ENCODE peak calls at places on chromosomes 2 and 18, in five cellular contexts. One of them, this sample, is unnamed.

GRCh38 chr18:54357082-54357659 is 487 bp downstream of the STARD6 start:
- DNase-seq in HCT116: no peak
- DNase-seq in heart left ventricle: no peak
- DNase-seq in adrenal gland: no peak
- DNase-seq in right lobe of liver: no peak
- DNase-seq in this sample: no peak

GRCh38 chr2:103183061-103183460 is 421.2 kb downstream of the TMEM182 start:
- DNase-seq in HCT116: no peak
- DNase-seq in heart left ventricle: no peak
- DNase-seq in adrenal gland: no peak
- DNase-seq in right lobe of liver: no peak
- DNase-seq in this sample: no peak

GRCh38 chr2:150587547-150588209 is 100.2 kb upstream of the RND3 start:
- DNase-seq in HCT116: no peak
- DNase-seq in heart left ventricle: no peak
- DNase-seq in adrenal gland: no peak
- DNase-seq in right lobe of liver: no peak
- DNase-seq in this sample: no peak

GRCh38 chr2:2850218-2850850 is 519.3 kb upstream of the MYT1L start:
- DNase-seq in HCT116: no peak
- DNase-seq in heart left ventricle: no peak
- DNase-seq in adrenal gland: no peak
- DNase-seq in right lobe of liver: no peak
- DNase-seq in this sample: no peak

GRCh38 chr2:128384956-128385355 is 66.3 kb upstream of the HS6ST1 start:
- DNase-seq in HCT116: no peak
- DNase-seq in heart left ventricle: no peak
- DNase-seq in adrenal gland: no peak
- DNase-seq in right lobe of liver: peak; percentile 8
- DNase-seq in this sample: no peak

GRCh38 chr18:39057423-39058057 is 1491.9 kb upstream of the CELF4 start:
- DNase-seq in HCT116: peak; percentile 3
- DNase-seq in heart left ventricle: no peak
- DNase-seq in adrenal gland: no peak
- DNase-seq in right lobe of liver: no peak
- DNase-seq in this sample: no peak

GRCh38 chr2:73920577-73921545 is 5.8 kb upstream of the DGUOK start:
- DNase-seq in HCT116: peak; percentile 32
- DNase-seq in heart left ventricle: no peak
- DNase-seq in adrenal gland: no peak
- DNase-seq in right lobe of liver: peak; percentile 43
- DNase-seq in this sample: peak; percentile 24

GRCh38 chr2:44836174-44836573 is 105.3 kb upstream of the SIX3 start:
- DNase-seq in HCT116: no peak
- DNase-seq in heart left ventricle: no peak
- DNase-seq in adrenal gland: no peak
- DNase-seq in right lobe of liver: no peak
- DNase-seq in this sample: no peak

GRCh38 chr18:12255626-12256026 is 1.5 kb downstream of the CIDEA start:
- DNase-seq in HCT116: peak; percentile 50
- DNase-seq in heart left ventricle: no peak
- DNase-seq in adrenal gland: no peak
- DNase-seq in right lobe of liver: no peak
- DNase-seq in this sample: no peak

GRCh38 chr18:74251297-74252031 is 40.3 kb downstream of the CYB5A start:
- DNase-seq in HCT116: no peak
- DNase-seq in heart left ventricle: no peak
- DNase-seq in adrenal gland: peak; percentile 70
- DNase-seq in right lobe of liver: no peak
- DNase-seq in this sample: no peak

GRCh38 chr2:159111346-159111922 is 143.0 kb downstream of the TANC1 start:
- DNase-seq in HCT116: no peak
- DNase-seq in heart left ventricle: peak; percentile 61
- DNase-seq in adrenal gland: peak; percentile 62
- DNase-seq in right lobe of liver: no peak
- DNase-seq in this sample: no peak

GRCh38 chr2:241855888-241856422 is 2.7 kb downstream of the PDCD1 start:
- DNase-seq in HCT116: no peak
- DNase-seq in heart left ventricle: no peak
- DNase-seq in adrenal gland: no peak
- DNase-seq in right lobe of liver: no peak
- DNase-seq in this sample: no peak

GRCh38 chr2:69465513-69466456 is 28.6 kb upstream of the NFU1 start:
- DNase-seq in HCT116: no peak
- DNase-seq in heart left ventricle: peak; percentile 69
- DNase-seq in adrenal gland: peak; percentile 74
- DNase-seq in right lobe of liver: no peak
- DNase-seq in this sample: peak; percentile 24

GRCh38 chr18:13430663-13431062 is 212.1 kb downstream of the LDLRAD4 start:
- DNase-seq in HCT116: no peak
- DNase-seq in heart left ventricle: no peak
- DNase-seq in adrenal gland: no peak
- DNase-seq in right lobe of liver: no peak
- DNase-seq in this sample: no peak

GRCh38 chr2:233800231-233800630 is 22.1 kb downstream of the MROH2A start:
- DNase-seq in HCT116: no peak
- DNase-seq in heart left ventricle: no peak
- DNase-seq in adrenal gland: peak; percentile 2
- DNase-seq in right lobe of liver: no peak
- DNase-seq in this sample: no peak

GRCh38 chr18:79433431-79433830 is 37.7 kb downstream of the NFATC1 start:
- DNase-seq in HCT116: no peak
- DNase-seq in heart left ventricle: no peak
- DNase-seq in adrenal gland: no peak
- DNase-seq in right lobe of liver: no peak
- DNase-seq in this sample: no peak

GRCh38 chr2:45748239-45748638 is 96.8 kb downstream of the PRKCE start:
- DNase-seq in HCT116: no peak
- DNase-seq in heart left ventricle: no peak
- DNase-seq in adrenal gland: peak; percentile 70
- DNase-seq in right lobe of liver: no peak
- DNase-seq in this sample: no peak

GRCh38 chr2:61588566-61588965 is 50.4 kb upstream of the XPO1 start:
- DNase-seq in HCT116: no peak
- DNase-seq in heart left ventricle: no peak
- DNase-seq in adrenal gland: no peak
- DNase-seq in right lobe of liver: no peak
- DNase-seq in this sample: no peak

GRCh38 chr2:177313162-177313781 is 48.7 kb upstream of the NFE2L2 start:
- DNase-seq in HCT116: no peak
- DNase-seq in heart left ventricle: no peak
- DNase-seq in adrenal gland: no peak
- DNase-seq in right lobe of liver: no peak
- DNase-seq in this sample: no peak

GRCh38 chr2:181239400-181239799 is 217.8 kb upstream of the ITGA4 start:
- DNase-seq in HCT116: peak; percentile 53
- DNase-seq in heart left ventricle: no peak
- DNase-seq in adrenal gland: no peak
- DNase-seq in right lobe of liver: no peak
- DNase-seq in this sample: no peak

GRCh38 chr18:3593904-3594759 is 144.2 kb downstream of the TGIF1 start:
- DNase-seq in HCT116: peak; percentile 95
- DNase-seq in heart left ventricle: peak; percentile 91
- DNase-seq in adrenal gland: peak; percentile 98
- DNase-seq in right lobe of liver: peak; percentile 77
- DNase-seq in this sample: peak; percentile 91

GRCh38 chr2:196218109-196218508 is 46.7 kb upstream of the STK17B start:
- DNase-seq in HCT116: no peak
- DNase-seq in heart left ventricle: no peak
- DNase-seq in adrenal gland: no peak
- DNase-seq in right lobe of liver: no peak
- DNase-seq in this sample: no peak

GRCh38 chr18:55737781-55738468 is 149.9 kb upstream of the TCF4 start:
- DNase-seq in HCT116: no peak
- DNase-seq in heart left ventricle: no peak
- DNase-seq in adrenal gland: no peak
- DNase-seq in right lobe of liver: no peak
- DNase-seq in this sample: no peak

GRCh38 chr2:211957799-211958198 is 580.8 kb downstream of the ERBB4 start:
- DNase-seq in HCT116: no peak
- DNase-seq in heart left ventricle: no peak
- DNase-seq in adrenal gland: no peak
- DNase-seq in right lobe of liver: no peak
- DNase-seq in this sample: no peak

GRCh38 chr2:127829845-127830246 is 18.9 kb upstream of the WDR33 start:
- DNase-seq in HCT116: no peak
- DNase-seq in heart left ventricle: no peak
- DNase-seq in adrenal gland: no peak
- DNase-seq in right lobe of liver: no peak
- DNase-seq in this sample: no peak

GRCh38 chr2:208049006-208049405 is 23.7 kb upstream of the PLEKHM3 start:
- DNase-seq in HCT116: no peak
- DNase-seq in heart left ventricle: no peak
- DNase-seq in adrenal gland: no peak
- DNase-seq in right lobe of liver: no peak
- DNase-seq in this sample: no peak

GRCh38 chr2:207802650-207803049 is 32.9 kb upstream of the FZD5 start:
- DNase-seq in HCT116: no peak
- DNase-seq in heart left ventricle: no peak
- DNase-seq in adrenal gland: no peak
- DNase-seq in right lobe of liver: peak; percentile 38
- DNase-seq in this sample: no peak

GRCh38 chr2:8627692-8628085 is 54.2 kb upstream of the ID2 start:
- DNase-seq in HCT116: no peak
- DNase-seq in heart left ventricle: no peak
- DNase-seq in adrenal gland: no peak
- DNase-seq in right lobe of liver: peak; percentile 76
- DNase-seq in this sample: no peak

DNA sequence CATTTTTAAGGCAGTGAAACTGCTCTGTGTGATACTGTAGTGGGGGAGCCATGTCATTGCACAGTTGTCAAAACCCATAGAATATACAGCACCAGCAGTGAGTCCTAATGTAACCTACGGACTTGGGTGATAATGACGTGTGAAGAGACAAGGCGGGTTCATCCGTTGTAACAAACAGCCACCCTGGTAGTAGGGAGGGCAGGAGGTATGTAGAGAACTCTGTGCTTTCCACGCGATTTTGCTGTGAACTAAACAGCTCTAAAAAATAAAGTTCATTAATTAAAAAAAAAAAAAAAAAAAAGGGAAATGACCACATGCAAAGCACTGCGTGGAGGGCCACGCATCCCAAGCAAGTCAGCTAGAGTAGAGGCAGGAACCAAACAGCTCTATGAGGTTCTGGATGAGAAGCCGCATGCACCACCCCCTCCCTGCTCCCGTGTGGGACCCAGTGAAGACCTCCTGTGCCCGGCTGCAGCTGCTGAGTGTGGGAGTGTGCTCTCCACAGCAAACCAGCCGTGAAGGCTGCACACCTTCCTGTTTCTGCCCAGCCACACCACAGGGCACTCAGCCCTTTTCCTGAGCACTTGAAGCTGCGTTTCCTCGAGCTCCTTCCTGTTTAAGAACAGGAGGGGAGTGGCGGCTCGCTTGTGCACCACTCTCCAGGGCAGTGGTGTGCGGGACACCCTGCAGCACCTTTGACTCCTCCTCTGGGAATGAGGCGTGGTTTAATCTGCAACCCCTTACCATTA is 65.6 kb downstream of the ODC1 start:
- DNase-seq in HCT116: no peak
- DNase-seq in heart left ventricle: no peak
- DNase-seq in adrenal gland: no peak
- DNase-seq in right lobe of liver: no peak
- DNase-seq in this sample: no peak
- H3K4me3 ChIP-seq in HCT116: no peak overlapping the region
- H3K4me3 ChIP-seq in heart left ventricle: no peak overlapping the region
- H3K4me3 ChIP-seq in adrenal gland: no peak overlapping the region
- H3K4me3 ChIP-seq in right lobe of liver: no peak overlapping the region
- H3K4me3 ChIP-seq in this sample: no peak overlapping the region

GRCh38 chr2:165633431-165633830 is 160.6 kb downstream of the GALNT3 start:
- DNase-seq in HCT116: no peak
- DNase-seq in heart left ventricle: no peak
- DNase-seq in adrenal gland: no peak
- DNase-seq in right lobe of liver: no peak
- DNase-seq in this sample: no peak
- H3K4me1 ChIP-seq in HCT116: no peaks in the 10 kb centered on the region
- H3K4me1 ChIP-seq in heart left ventricle: peaks cover 9% of the 10 kb centered on the region
- H3K4me1 ChIP-seq in adrenal gland: no peaks in the 10 kb centered on the region
- H3K4me1 ChIP-seq in right lobe of liver: no peaks in the 10 kb centered on the region
- H3K4me1 ChIP-seq in this sample: no peaks in the 10 kb centered on the region

GRCh38 chr2:16102287-16102975 is 162.1 kb downstream of the MYCN start:
- DNase-seq in HCT116: no peak
- DNase-seq in heart left ventricle: no peak
- DNase-seq in adrenal gland: no peak
- DNase-seq in right lobe of liver: no peak
- DNase-seq in this sample: no peak

GRCh38 chr2:16104345-16105177 is 164.2 kb downstream of the MYCN start:
- DNase-seq in HCT116: no peak
- DNase-seq in heart left ventricle: no peak
- DNase-seq in adrenal gland: no peak
- DNase-seq in right lobe of liver: no peak
- DNase-seq in this sample: no peak

GRCh38 chr2:16101196-16101595 is 160.8 kb downstream of the MYCN start:
- DNase-seq in HCT116: no peak
- DNase-seq in heart left ventricle: no peak
- DNase-seq in adrenal gland: no peak
- DNase-seq in right lobe of liver: no peak
- DNase-seq in this sample: no peak

GRCh38 chr2:16103614-16104344 is 163.4 kb downstream of the MYCN start:
- DNase-seq in HCT116: no peak
- DNase-seq in heart left ventricle: no peak
- DNase-seq in adrenal gland: no peak
- DNase-seq in right lobe of liver: no peak
- DNase-seq in this sample: no peak

GRCh38 chr2:16102976-16103380 is 162.6 kb downstream of the MYCN start:
- DNase-seq in HCT116: no peak
- DNase-seq in heart left ventricle: no peak
- DNase-seq in adrenal gland: no peak
- DNase-seq in right lobe of liver: no peak
- DNase-seq in this sample: no peak
- H3K27ac ChIP-seq in HCT116: no peak overlapping the region
- H3K27ac ChIP-seq in heart left ventricle: no peak overlapping the region
- H3K27ac ChIP-seq in adrenal gland: no peak overlapping the region
- H3K27ac ChIP-seq in right lobe of liver: no peak overlapping the region
- H3K27ac ChIP-seq in this sample: no peak overlapping the region

DNA sequence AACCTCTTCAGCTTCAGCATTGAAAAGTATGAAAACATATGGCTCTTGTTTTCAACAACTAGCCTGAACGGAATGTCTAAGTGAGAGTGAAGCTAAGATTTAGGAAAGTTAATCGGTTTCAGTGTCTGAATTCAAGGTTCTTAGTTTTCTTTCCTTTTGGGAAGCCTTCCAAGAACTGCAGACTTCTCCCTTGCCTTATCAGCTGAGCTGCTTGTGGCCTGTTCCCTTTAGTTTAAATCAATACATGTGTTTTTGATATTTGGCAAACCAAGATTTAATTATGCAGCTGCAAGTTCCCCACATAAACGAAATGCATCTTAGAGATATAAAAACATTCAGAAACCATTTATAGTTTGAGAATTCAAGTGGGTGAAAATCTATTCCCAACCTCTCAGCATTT is 274.3 kb upstream of the NRP2 start:
- DNase-seq in HCT116: no peak
- DNase-seq in heart left ventricle: no peak
- DNase-seq in adrenal gland: no peak
- DNase-seq in right lobe of liver: no peak
- DNase-seq in this sample: peak; percentile 22
- H3K4me3 ChIP-seq in HCT116: no peak overlapping the region
- H3K4me3 ChIP-seq in heart left ventricle: no peak overlapping the region
- H3K4me3 ChIP-seq in adrenal gland: no peak overlapping the region
- H3K4me3 ChIP-seq in right lobe of liver: no peak overlapping the region
- H3K4me3 ChIP-seq in this sample: no peak overlapping the region

This sample was measured in body of pancreas.